ENCODE peak calls at places on chromosomes 1 and 21, in five cellular contexts. One of them, this sample, is unnamed.

GRCh38 chr1:24216254-24216653 is 29.2 kb upstream of the IFNLR1 start:
- DNase-seq in stimulated activated CD8-positive, alpha-beta memory T cell treated with anti-CD3 and anti-CD28 coated beads, Interleukin-2, amount 100 ng/mL, for 48 hours: no peak
- DNase-seq in T1000: no peak
- DNase-seq in cerebellar cortex: peak
- DNase-seq in amniotic stem cell: no peak
- DNase-seq in this sample: no peak

GRCh38 chr1:46623733-46624695 is 7.4 kb upstream of the MOB3C start:
- DNase-seq in cerebellar cortex: no peak
- DNase-seq in stimulated activated CD8-positive, alpha-beta memory T cell treated with anti-CD3 and anti-CD28 coated beads, Interleukin-2, amount 100 ng/mL, for 48 hours: no peak
- DNase-seq in T1000: no peak
- DNase-seq in amniotic stem cell: no peak
- DNase-seq in this sample: no peak

GRCh38 chr1:110605901-110606783 is at the start of gene KCNA2:
- DNase-seq in amniotic stem cell: no peak
- DNase-seq in stimulated activated CD8-positive, alpha-beta memory T cell treated with anti-CD3 and anti-CD28 coated beads, Interleukin-2, amount 100 ng/mL, for 48 hours: no peak
- DNase-seq in T1000: no peak
- DNase-seq in cerebellar cortex: peak
- DNase-seq in this sample: no peak

GRCh38 chr1:5220881-5221280 is 566.5 kb downstream of the AJAP1 start:
- DNase-seq in amniotic stem cell: no peak
- DNase-seq in T1000: no peak
- DNase-seq in cerebellar cortex: no peak
- DNase-seq in stimulated activated CD8-positive, alpha-beta memory T cell treated with anti-CD3 and anti-CD28 coated beads, Interleukin-2, amount 100 ng/mL, for 48 hours: no peak
- DNase-seq in this sample: no peak

GRCh38 chr21:44455524-44456206 is 355 bp downstream of the LRRC3 start:
- DNase-seq in cerebellar cortex: no peak
- DNase-seq in stimulated activated CD8-positive, alpha-beta memory T cell treated with anti-CD3 and anti-CD28 coated beads, Interleukin-2, amount 100 ng/mL, for 48 hours: peak
- DNase-seq in T1000: no peak
- DNase-seq in amniotic stem cell: no peak
- DNase-seq in this sample: no peak

GRCh38 chr21:16983425-16983824 is 529.4 kb upstream of the CXADR start:
- DNase-seq in stimulated activated CD8-positive, alpha-beta memory T cell treated with anti-CD3 and anti-CD28 coated beads, Interleukin-2, amount 100 ng/mL, for 48 hours: no peak
- DNase-seq in amniotic stem cell: no peak
- DNase-seq in cerebellar cortex: no peak
- DNase-seq in T1000: no peak
- DNase-seq in this sample: no peak

GRCh38 chr1:110433803-110434202 is 17.1 kb upstream of the PROK1 start:
- DNase-seq in T1000: no peak
- DNase-seq in cerebellar cortex: no peak
- DNase-seq in amniotic stem cell: no peak
- DNase-seq in stimulated activated CD8-positive, alpha-beta memory T cell treated with anti-CD3 and anti-CD28 coated beads, Interleukin-2, amount 100 ng/mL, for 48 hours: no peak
- DNase-seq in this sample: no peak

GRCh38 chr1:20900056-20900455 is 112.9 kb upstream of the HP1BP3 start:
- DNase-seq in T1000: no peak
- DNase-seq in cerebellar cortex: no peak
- DNase-seq in stimulated activated CD8-positive, alpha-beta memory T cell treated with anti-CD3 and anti-CD28 coated beads, Interleukin-2, amount 100 ng/mL, for 48 hours: no peak
- DNase-seq in amniotic stem cell: no peak
- DNase-seq in this sample: no peak

GRCh38 chr1:10788592-10789006 is 7.8 kb downstream of the CASZ1 start:
- DNase-seq in stimulated activated CD8-positive, alpha-beta memory T cell treated with anti-CD3 and anti-CD28 coated beads, Interleukin-2, amount 100 ng/mL, for 48 hours: no peak
- DNase-seq in cerebellar cortex: peak
- DNase-seq in amniotic stem cell: no peak
- DNase-seq in T1000: no peak
- DNase-seq in this sample: no peak

GRCh38 chr1:26555550-26555981 is 26.0 kb downstream of the RPS6KA1 start:
- DNase-seq in T1000: no peak
- DNase-seq in amniotic stem cell: no peak
- DNase-seq in cerebellar cortex: no peak
- DNase-seq in stimulated activated CD8-positive, alpha-beta memory T cell treated with anti-CD3 and anti-CD28 coated beads, Interleukin-2, amount 100 ng/mL, for 48 hours: no peak
- DNase-seq in this sample: no peak

GRCh38 chr21:33813832-33814231 is 101.8 kb downstream of the ATP5PO start:
- DNase-seq in stimulated activated CD8-positive, alpha-beta memory T cell treated with anti-CD3 and anti-CD28 coated beads, Interleukin-2, amount 100 ng/mL, for 48 hours: no peak
- DNase-seq in cerebellar cortex: no peak
- DNase-seq in T1000: no peak
- DNase-seq in amniotic stem cell: no peak
- DNase-seq in this sample: no peak

GRCh38 chr1:28365864-28366263 is 3.7 kb upstream of the PHACTR4 start:
- DNase-seq in stimulated activated CD8-positive, alpha-beta memory T cell treated with anti-CD3 and anti-CD28 coated beads, Interleukin-2, amount 100 ng/mL, for 48 hours: no peak
- DNase-seq in T1000: no peak
- DNase-seq in cerebellar cortex: no peak
- DNase-seq in amniotic stem cell: no peak
- DNase-seq in this sample: no peak

GRCh38 chr21:31733521-31734149 is 1.7 kb upstream of the SCAF4 start:
- DNase-seq in T1000: no peak
- DNase-seq in cerebellar cortex: no peak
- DNase-seq in amniotic stem cell: no peak
- DNase-seq in stimulated activated CD8-positive, alpha-beta memory T cell treated with anti-CD3 and anti-CD28 coated beads, Interleukin-2, amount 100 ng/mL, for 48 hours: no peak
- DNase-seq in this sample: no peak

GRCh38 chr1:157985473-157985872 is 8.0 kb upstream of the KIRREL1 start:
- DNase-seq in cerebellar cortex: no peak
- DNase-seq in amniotic stem cell: no peak
- DNase-seq in T1000: no peak
- DNase-seq in stimulated activated CD8-positive, alpha-beta memory T cell treated with anti-CD3 and anti-CD28 coated beads, Interleukin-2, amount 100 ng/mL, for 48 hours: no peak
- DNase-seq in this sample: no peak

GRCh38 chr21:42414928-42415769 is 11.4 kb downstream of the UBASH3A start:
- DNase-seq in cerebellar cortex: no peak
- DNase-seq in amniotic stem cell: no peak
- DNase-seq in T1000: no peak
- DNase-seq in stimulated activated CD8-positive, alpha-beta memory T cell treated with anti-CD3 and anti-CD28 coated beads, Interleukin-2, amount 100 ng/mL, for 48 hours: peak
- DNase-seq in this sample: no peak

GRCh38 chr1:110076789-110077500 is 6.5 kb upstream of the ALX3 start:
- DNase-seq in stimulated activated CD8-positive, alpha-beta memory T cell treated with anti-CD3 and anti-CD28 coated beads, Interleukin-2, amount 100 ng/mL, for 48 hours: no peak
- DNase-seq in T1000: no peak
- DNase-seq in amniotic stem cell: no peak
- DNase-seq in cerebellar cortex: no peak
- DNase-seq in this sample: no peak

GRCh38 chr1:25168193-25169071 is 63.9 kb downstream of the SYF2 start:
- DNase-seq in amniotic stem cell: no peak
- DNase-seq in cerebellar cortex: no peak
- DNase-seq in stimulated activated CD8-positive, alpha-beta memory T cell treated with anti-CD3 and anti-CD28 coated beads, Interleukin-2, amount 100 ng/mL, for 48 hours: no peak
- DNase-seq in T1000: no peak
- DNase-seq in this sample: no peak

GRCh38 chr1:77051406-77051805 is 167.8 kb downstream of the PIGK start:
- DNase-seq in stimulated activated CD8-positive, alpha-beta memory T cell treated with anti-CD3 and anti-CD28 coated beads, Interleukin-2, amount 100 ng/mL, for 48 hours: no peak
- DNase-seq in amniotic stem cell: no peak
- DNase-seq in cerebellar cortex: no peak
- DNase-seq in T1000: no peak
- DNase-seq in this sample: no peak

GRCh38 chr1:8365661-8366362 is 47.9 kb downstream of the SLC45A1 start:
- DNase-seq in stimulated activated CD8-positive, alpha-beta memory T cell treated with anti-CD3 and anti-CD28 coated beads, Interleukin-2, amount 100 ng/mL, for 48 hours: no peak
- DNase-seq in T1000: no peak
- DNase-seq in amniotic stem cell: no peak
- DNase-seq in cerebellar cortex: no peak
- DNase-seq in this sample: no peak

GRCh38 chr1:61674221-61674620 is 50.7 kb downstream of the TM2D1 start:
- DNase-seq in amniotic stem cell: no peak
- DNase-seq in cerebellar cortex: no peak
- DNase-seq in T1000: no peak
- DNase-seq in stimulated activated CD8-positive, alpha-beta memory T cell treated with anti-CD3 and anti-CD28 coated beads, Interleukin-2, amount 100 ng/mL, for 48 hours: no peak
- DNase-seq in this sample: no peak

GRCh38 chr1:38101037-38101782 is 54.6 kb upstream of the POU3F1 start:
- DNase-seq in stimulated activated CD8-positive, alpha-beta memory T cell treated with anti-CD3 and anti-CD28 coated beads, Interleukin-2, amount 100 ng/mL, for 48 hours: no peak
- DNase-seq in amniotic stem cell: no peak
- DNase-seq in cerebellar cortex: no peak
- DNase-seq in T1000: no peak
- DNase-seq in this sample: no peak

GRCh38 chr1:217332426-217333065 is 298.3 kb downstream of the GPATCH2 start:
- DNase-seq in T1000: no peak
- DNase-seq in amniotic stem cell: no peak
- DNase-seq in stimulated activated CD8-positive, alpha-beta memory T cell treated with anti-CD3 and anti-CD28 coated beads, Interleukin-2, amount 100 ng/mL, for 48 hours: no peak
- DNase-seq in cerebellar cortex: peak
- DNase-seq in this sample: no peak

GRCh38 chr21:28539623-28539988 is 453.1 kb downstream of the LTN1 start:
- DNase-seq in stimulated activated CD8-positive, alpha-beta memory T cell treated with anti-CD3 and anti-CD28 coated beads, Interleukin-2, amount 100 ng/mL, for 48 hours: no peak
- DNase-seq in amniotic stem cell: no peak
- DNase-seq in T1000: no peak
- DNase-seq in cerebellar cortex: no peak
- DNase-seq in this sample: no peak

GRCh38 chr1:109040627-109041613 is 982 bp downstream of the WDR47 start:
- DNase-seq in stimulated activated CD8-positive, alpha-beta memory T cell treated with anti-CD3 and anti-CD28 coated beads, Interleukin-2, amount 100 ng/mL, for 48 hours: peak
- DNase-seq in amniotic stem cell: no peak
- DNase-seq in T1000: no peak
- DNase-seq in cerebellar cortex: peak
- DNase-seq in this sample: no peak